ENCODE peak calls at places on chromosome 2, in ten cellular contexts. U is CD4-positive, alpha-beta T cell; Q is B cell; E is fibroblast of pulmonary artery; K is tibial artery; R is mucosa of descending colon; M is cardiac muscle cell; X is sigmoid colon; Z is IMR-90; W is cardiac fibroblast. C is an unnamed sample.
A peak's percentile ranks its signal among the peaks of the same experiment; 100 is the strongest.

GRCh38 chr2:134836986-134837385 is 1.4 kb upstream of the ACMSD start:
- DNase-seq in Z (peak; percentile 91), X (no peak), K (no peak), E (peak; percentile 79), R (no peak), U (no peak), M (no peak), W (peak; percentile 67), Q (no peak), C (no peak)

GRCh38 chr2:176685908-176686307 is 416.7 kb downstream of the MTX2 start:
- DNase-seq in E (no peak), X (no peak), Z (no peak), R (no peak), U (no peak), W (no peak), Q (no peak), K (no peak), M (no peak), C (no peak)

GRCh38 chr2:142112648-142113278 is 18.1 kb downstream of the LRP1B start:
- DNase-seq in U (no peak), W (peak; percentile 61), Z (peak; percentile 48), M (no peak), X (no peak), Q (no peak), R (no peak), K (no peak), E (peak; percentile 94), C (no peak)

GRCh38 chr2:229971298-229971790 is 49.0 kb downstream of the FBXO36 start:
- DNase-seq in M (no peak), R (no peak), E (no peak), X (no peak), K (no peak), U (no peak), W (no peak), Z (no peak), Q (no peak), C (no peak)

GRCh38 chr2:71935291-71935848 is 212.3 kb downstream of the CYP26B1 start:
- DNase-seq in W (peak; percentile 94), M (no peak), E (peak; percentile 49), K (peak; percentile 88), X (peak; percentile 91), U (no peak), Q (no peak), R (peak; percentile 29), Z (no peak), C (no peak)

GRCh38 chr2:193584001-193584400 is 1389.3 kb upstream of the TMEFF2 start:
- DNase-seq in Q (no peak), E (peak; percentile 46), R (peak; percentile 15), K (no peak), X (no peak), M (peak; percentile 5), U (no peak), Z (peak; percentile 0), W (no peak), C (peak; percentile 39)

GRCh38 chr2:1282552-1282951 is 130.7 kb upstream of the TPO start:
- DNase-seq in Q (no peak), R (no peak), M (peak; percentile 14), W (peak; percentile 22), Z (no peak), U (no peak), E (peak; percentile 44), K (no peak), X (no peak), C (no peak)

GRCh38 chr2:102509749-102510148 is 36.7 kb downstream of the SLC9A4 start:
- DNase-seq in X (no peak), R (no peak), Q (no peak), W (peak; percentile 23), K (no peak), U (no peak), Z (peak; percentile 50), M (no peak), E (peak; percentile 62), C (no peak)

DNA sequence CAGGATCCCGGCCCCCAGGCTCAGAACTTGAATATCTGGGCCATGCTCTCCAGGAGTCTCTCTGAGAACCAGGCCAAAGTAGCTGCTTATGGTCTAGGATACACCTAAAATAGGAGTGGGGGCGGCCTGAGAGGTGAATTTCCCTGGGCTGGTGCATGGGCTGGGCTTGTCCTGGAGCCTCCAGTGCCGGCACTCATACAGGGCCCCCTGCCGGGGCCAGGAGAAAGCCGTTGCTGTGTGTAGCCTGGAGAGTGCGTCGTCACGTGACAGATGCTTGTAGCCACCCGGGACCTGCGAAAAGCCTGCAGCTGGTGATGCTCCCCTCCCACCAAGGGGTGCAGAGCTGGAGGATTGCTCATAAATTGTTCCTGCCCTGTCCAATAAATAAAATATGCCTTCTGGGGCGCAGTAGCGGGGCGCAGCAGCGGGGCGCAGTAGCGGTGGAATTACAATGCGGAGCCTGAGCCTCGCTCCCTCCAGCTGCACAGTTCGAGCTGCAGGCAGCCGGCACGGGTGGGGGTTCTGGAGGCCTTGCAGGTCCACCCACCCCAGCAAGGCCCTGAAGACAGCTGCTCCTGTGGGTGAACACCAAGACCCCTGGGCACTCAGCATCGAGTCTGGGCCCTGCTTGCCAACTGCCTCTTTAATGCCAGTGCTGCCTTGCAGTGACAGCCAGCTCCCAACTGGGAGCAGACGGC is 289.9 kb downstream of the NDUFA10 start:
- DNase-seq in Z (no peak), W (no peak), R (no peak), X (no peak), M (no peak), Q (no peak), K (no peak), U (no peak), E (no peak), C (no peak)
- TF ChIP-seq CTCF in Z (no peak), W (no peak), R (no peak), X (peak; percentile 26), M (peak; percentile 12), Q (no peak), K (no peak), U (no peak), E (no peak), C (no peak)

DNA sequence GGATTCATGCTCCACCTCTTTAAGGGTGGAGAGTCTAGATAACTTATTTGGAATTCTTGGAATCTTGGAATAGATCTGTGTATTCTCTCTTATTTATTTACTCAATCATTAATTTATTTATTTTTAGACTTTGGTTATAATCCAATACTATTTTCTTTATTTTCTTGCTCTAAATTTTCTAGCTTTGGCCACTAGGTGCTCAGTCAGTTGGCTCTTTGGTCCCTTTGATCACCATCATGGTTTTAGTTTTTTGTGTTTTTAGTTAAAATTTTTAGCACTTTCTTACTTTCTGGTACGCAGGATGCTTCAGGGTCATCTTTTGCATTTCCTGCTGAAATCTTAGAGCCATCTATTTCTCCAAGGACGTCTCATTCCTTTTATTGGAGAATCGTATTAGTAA is 5.2 kb upstream of the PLEK start:
- DNase-seq in W (no peak), K (no peak), X (no peak), Q (no peak), E (no peak), U (no peak), Z (no peak), M (no peak), R (no peak), C (no peak)
- TF ChIP-seq CTCF in W (no peak), K (no peak), X (no peak), Q (peak; percentile 32), E (peak; percentile 17), U (no peak), Z (peak; percentile 17), M (peak; percentile 19), R (no peak), C (peak; percentile 51)

GRCh38 chr2:164742738-164743317 is 98.8 kb downstream of the COBLL1 start:
- DNase-seq in X (no peak), E (no peak), Q (no peak), W (no peak), R (no peak), U (no peak), K (no peak), Z (no peak), M (peak; percentile 29), C (no peak)

GRCh38 chr2:164746713-164747112 is 94.9 kb downstream of the COBLL1 start:
- DNase-seq in M (no peak), W (no peak), Q (no peak), R (no peak), U (no peak), Z (no peak), K (no peak), E (no peak), X (no peak), C (no peak)

GRCh38 chr2:164747786-164748433 is 93.7 kb downstream of the COBLL1 start:
- DNase-seq in R (no peak), Q (no peak), Z (no peak), K (no peak), U (no peak), M (no peak), W (no peak), X (no peak), E (no peak), C (no peak)

GRCh38 chr2:164747140-164747539 is 94.5 kb downstream of the COBLL1 start:
- DNase-seq in X (no peak), W (no peak), Z (no peak), M (no peak), E (no peak), R (no peak), U (no peak), Q (no peak), K (no peak), C (no peak)

DNA sequence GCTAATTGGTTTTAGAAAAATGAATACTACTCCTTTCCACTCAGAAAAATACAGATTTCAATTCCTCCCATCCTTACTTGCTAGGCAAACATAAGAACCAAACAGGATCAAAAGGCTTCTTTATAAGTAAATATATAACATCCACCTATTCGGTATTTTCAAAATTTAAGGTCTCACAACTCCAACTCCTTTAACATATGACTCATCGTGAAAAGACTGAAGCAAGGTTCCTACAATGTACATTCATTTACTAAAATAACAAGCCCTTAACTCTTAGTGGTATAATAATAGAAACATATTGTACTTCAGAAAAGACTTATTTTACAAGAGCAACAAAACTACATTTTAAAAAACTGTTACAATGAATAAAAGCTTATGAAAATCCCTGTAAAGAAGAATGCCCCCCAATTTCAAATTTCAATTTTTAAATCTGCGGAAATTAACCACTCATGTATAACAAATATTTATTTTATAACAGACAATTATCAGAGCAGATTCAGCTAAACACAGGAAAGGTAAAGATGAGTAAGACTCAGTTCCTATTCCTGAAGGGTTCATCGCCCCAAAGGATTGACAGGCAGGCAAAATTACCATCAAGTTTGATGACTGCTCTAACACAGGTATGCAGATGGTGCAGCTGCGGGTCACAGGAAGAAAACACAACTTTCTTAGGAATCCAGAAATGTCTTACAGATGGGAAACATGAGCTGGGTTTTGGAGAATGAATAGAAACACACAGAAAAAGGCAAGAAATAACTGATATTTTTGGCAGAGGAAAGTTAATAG is 96.4 kb downstream of the COBLL1 start:
- DNase-seq in U (no peak), Q (no peak), K (no peak), M (no peak), R (no peak), E (peak; percentile 12), W (no peak), Z (peak; percentile 8), X (no peak), C (no peak)
- TF ChIP-seq CTCF in U (no peak), Q (no peak), K (no peak), M (no peak), R (no peak), E (no peak), W (no peak), Z (no peak), X (no peak), C (no peak)

GRCh38 chr2:231928481-231928880 is 2.3 kb upstream of the NPPC start:
- DNase-seq in U (no peak), K (peak; percentile 3), X (peak; percentile 53), M (peak; percentile 51), Z (no peak), Q (no peak), R (no peak), W (no peak), E (no peak), C (peak; percentile 42)

GRCh38 chr2:231927566-231927890 is 1.3 kb upstream of the NPPC start:
- DNase-seq in R (no peak), K (peak; percentile 17), E (no peak), U (no peak), W (no peak), Q (no peak), M (no peak), X (peak; percentile 46), Z (no peak), C (no peak)

GRCh38 chr2:231926180-231926741 is at the start of gene NPPC:
- DNase-seq in E (peak; percentile 48), K (peak; percentile 20), R (peak; percentile 25), M (peak; percentile 88), W (peak; percentile 50), U (peak; percentile 25), Z (peak; percentile 54), Q (no peak), X (peak; percentile 76), C (peak; percentile 74)

GRCh38 chr2:231925303-231926179 is 655 bp downstream of the NPPC start:
- DNase-seq in U (peak; percentile 63), X (peak; percentile 90), Q (peak; percentile 56), M (peak; percentile 94), K (peak; percentile 76), Z (peak; percentile 83), E (peak; percentile 90), W (peak; percentile 91), R (peak; percentile 89), C (peak; percentile 93)

GRCh38 chr2:231926761-231927565 is 767 bp upstream of the NPPC start:
- DNase-seq in U (no peak), Z (peak; percentile 6), E (no peak), W (peak; percentile 12), M (peak; percentile 23), X (peak; percentile 62), K (peak; percentile 18), Q (no peak), R (peak; percentile 14), C (no peak)
- TF ChIP-seq CTCF in U (no peak), Z (no peak), E (no peak), W (no peak), M (no peak), X (no peak), K (no peak), Q (no peak), R (no peak), C (no peak)